ENCODE peak calls at places on chromosomes 13 and 19, in ten cellular contexts. N is tibial artery; C is activated T-helper 1 cell treated with anti-CD3 and anti-CD28 coated beads, Interleukin-2, amount 50 U/mL, for 16 hours; O is frontal cortex; Z is COLO829; Y is coronary artery; I is cardiac muscle cell; V is skeletal muscle cell; S is activated CD4-positive, alpha-beta T cell treated with anti-CD3 and anti-CD28 coated beads, Interleukin-2, amount 10 ng/mL, durations not matched to agents 7 days and 5 days; A is stomach. G is an unnamed sample.

GRCh38 chr13:95140502-95140901 is 160.7 kb downstream of the ABCC4 start:
- DNase-seq in A (no peak), C (no peak), S (no peak), Y (no peak), I (no peak), V (no peak), Z (no peak), O (no peak), N (no peak), G (no peak)

GRCh38 chr19:28516415-28516872 is 696.5 kb downstream of the UQCRFS1 start:
- DNase-seq in A (no peak), Z (no peak), V (no peak), I (no peak), S (no peak), O (no peak), Y (no peak), C (no peak), N (no peak), G (no peak)

GRCh38 chr19:9431475-9431874 is 3.9 kb downstream of the ZNF266 start:
- DNase-seq in I (peak), S (peak), Y (no peak), O (no peak), Z (peak), N (no peak), A (no peak), C (peak), V (no peak), G (peak)

GRCh38 chr13:40916207-40916998 is 102.7 kb downstream of the ELF1 start:
- DNase-seq in S (no peak), V (no peak), N (no peak), A (no peak), O (no peak), Z (no peak), Y (no peak), C (no peak), I (no peak), G (no peak)

GRCh38 chr13:75454497-75454896 is 27.5 kb downstream of the TBC1D4 start:
- DNase-seq in V (no peak), Y (no peak), N (no peak), Z (no peak), A (no peak), O (no peak), C (no peak), S (no peak), I (no peak), G (no peak)

GRCh38 chr13:64591981-64592380 is 2638.2 kb downstream of the PCDH9 start:
- DNase-seq in Y (no peak), A (no peak), C (no peak), O (no peak), Z (no peak), S (no peak), I (no peak), V (peak), N (no peak), G (peak)

GRCh38 chr13:83378901-83379300 is 503.4 kb downstream of the SLITRK1 start:
- DNase-seq in N (no peak), V (peak), S (no peak), A (no peak), I (no peak), O (no peak), C (no peak), Y (no peak), Z (no peak), G (no peak)

GRCh38 chr19:1906985-1907562 is 1.9 kb downstream of the ADAT3 start:
- DNase-seq in N (no peak), Y (no peak), V (no peak), C (no peak), O (no peak), A (no peak), S (no peak), I (no peak), Z (no peak), G (no peak)

GRCh38 chr13:31012285-31013024 is 80.0 kb downstream of the TEX26 start:
- DNase-seq in C (no peak), V (no peak), S (no peak), I (peak), A (no peak), N (no peak), Z (peak), Y (no peak), O (no peak), G (peak)

GRCh38 chr13:98221234-98221633 is 44.2 kb upstream of the RNF113B start:
- DNase-seq in Y (no peak), V (peak), S (no peak), A (no peak), O (no peak), Z (no peak), C (no peak), I (no peak), N (no peak), G (no peak)

GRCh38 chr13:79725841-79726240 is 244.9 kb downstream of the NDFIP2 start:
- DNase-seq in V (no peak), N (no peak), S (no peak), Y (no peak), I (no peak), A (no peak), C (no peak), O (no peak), Z (no peak), G (no peak)

GRCh38 chr13:36829753-36830152 is 10.7 kb downstream of the RFXAP start:
- DNase-seq in O (no peak), N (no peak), A (no peak), Z (no peak), I (no peak), Y (no peak), C (no peak), S (no peak), V (no peak), G (no peak)

GRCh38 chr19:58557253-58558065 is 952 bp downstream of the UBE2M start:
- DNase-seq in O (no peak), S (no peak), N (no peak), C (no peak), A (no peak), V (no peak), Z (no peak), I (no peak), Y (peak), G (no peak)

GRCh38 chr19:3844596-3844995 is 24.2 kb downstream of the ZFR2 start:
- DNase-seq in I (no peak), S (no peak), O (no peak), N (no peak), Z (peak), C (no peak), Y (no peak), V (peak), A (no peak), G (peak)

GRCh38 chr19:56839665-56840451 is 668 bp downstream of the PEG3 start:
- DNase-seq in I (no peak), O (peak), S (no peak), N (peak), Y (peak), A (peak), C (no peak), Z (no peak), V (peak), G (peak)

G was measured in kidney tubule cell.